ENCODE peak calls at places on chromosomes 1 and 21, in five cellular contexts. R, A, Q, X and S are unnamed samples.

GRCh38 chr1:51792864-51793263 is 85.7 kb downstream of the NRDC start:
- DNase-seq in R (no peak), A (no peak), Q (no peak), X (peak), S (peak)

GRCh38 chr1:152741656-152742055 is 16.2 kb upstream of the KPRP start:
- DNase-seq in R (no peak), A (no peak), Q (no peak), X (peak), S (no peak)

GRCh38 chr1:17919525-17920439 is 164.6 kb downstream of the ACTL8 start:
- DNase-seq in R (peak), A (no peak), Q (no peak), X (peak), S (peak)

GRCh38 chr1:160704250-160704649 is 7.4 kb downstream of the CD48 start:
- DNase-seq in R (no peak), A (no peak), Q (no peak), X (peak), S (no peak)

GRCh38 chr1:15383810-15384209 is 25.9 kb upstream of the EFHD2 start:
- DNase-seq in R (no peak), A (no peak), Q (no peak), X (no peak), S (no peak)

GRCh38 chr1:156936191-156936590 is 15.8 kb downstream of the LRRC71 start:
- DNase-seq in R (no peak), A (no peak), Q (no peak), X (no peak), S (no peak)

GRCh38 chr1:10178602-10179407 is 31.6 kb upstream of the KIF1B start:
- DNase-seq in R (no peak), A (no peak), Q (no peak), X (no peak), S (no peak)

GRCh38 chr1:202029171-202029665 is 18.8 kb downstream of the ELF3 start:
- DNase-seq in R (no peak), A (no peak), Q (peak), X (peak), S (peak)

GRCh38 chr1:226046240-226046639 is 16.3 kb upstream of the H3-3A start:
- DNase-seq in R (no peak), A (no peak), Q (no peak), X (peak), S (no peak)

GRCh38 chr1:177209357-177209756 is 38.6 kb downstream of the BRINP2 start:
- DNase-seq in R (no peak), A (no peak), Q (peak), X (peak), S (no peak)

GRCh38 chr21:45290948-45291612 is 3.4 kb upstream of the POFUT2 start:
- DNase-seq in R (no peak), A (no peak), Q (no peak), X (no peak), S (no peak)

GRCh38 chr1:176894450-176894849 is 270.1 kb downstream of the ASTN1 start:
- DNase-seq in R (no peak), A (no peak), Q (no peak), X (no peak), S (no peak)

GRCh38 chr21:37380349-37381323 is 14.1 kb downstream of the DYRK1A start:
- DNase-seq in R (no peak), A (no peak), Q (no peak), X (peak), S (peak)

GRCh38 chr21:29523646-29524045 is 224.9 kb downstream of the BACH1 start:
- DNase-seq in R (no peak), A (no peak), Q (no peak), X (no peak), S (no peak)

GRCh38 chr21:36027352-36027751 is 33.0 kb downstream of the SETD4 start:
- DNase-seq in R (no peak), A (no peak), Q (no peak), X (no peak), S (peak)

GRCh38 chr1:162720996-162721395 is 69.5 kb upstream of the HSD17B7 start:
- DNase-seq in R (no peak), A (no peak), Q (no peak), X (no peak), S (no peak)

GRCh38 chr1:199460933-199461332 is 566.6 kb upstream of the NR5A2 start:
- DNase-seq in R (no peak), A (no peak), Q (no peak), X (no peak), S (peak)

GRCh38 chr1:248848596-248848995 is 10.3 kb downstream of the ZNF692 start:
- DNase-seq in R (no peak), A (no peak), Q (no peak), X (no peak), S (no peak)

GRCh38 chr1:155064109-155064812 is 721 bp downstream of the EFNA4 start:
- DNase-seq in R (no peak), A (no peak), Q (peak), X (peak), S (peak)

GRCh38 chr1:92475029-92475428 is 11.7 kb downstream of the GFI1 start:
- DNase-seq in R (no peak), A (no peak), Q (no peak), X (no peak), S (no peak)